ENCODE peak calls at places on chromosomes 13 and 19, in five cellular contexts. R, V, H, X and C are unnamed samples.

GRCh38 chr13:101457176-101457575 is 4.7 kb downstream of the ITGBL1 start:
- DNase-seq in R (no peak), V (no peak), H (no peak), X (no peak), C (no peak)

GRCh38 chr13:95181586-95181985 is 119.7 kb downstream of the ABCC4 start:
- DNase-seq in R (no peak), V (no peak), H (no peak), X (no peak), C (no peak)

GRCh38 chr19:19539738-19540703 is 2.0 kb downstream of the CILP2 start:
- DNase-seq in R (peak), V (no peak), H (no peak), X (peak), C (no peak)

GRCh38 chr13:44574466-44574855 is 1.7 kb downstream of the TSC22D1 start:
- DNase-seq in R (no peak), V (no peak), H (no peak), X (no peak), C (no peak)

GRCh38 chr13:26656919-26657318 is 99.4 kb downstream of the WASF3 start:
- DNase-seq in R (no peak), V (no peak), H (no peak), X (no peak), C (no peak)

GRCh38 chr13:105543742-105544141 is 991.7 kb downstream of the EFNB2 start:
- DNase-seq in R (no peak), V (no peak), H (no peak), X (no peak), C (no peak)

GRCh38 chr19:33396701-33397535 is 23.4 kb downstream of the CEBPG start:
- DNase-seq in R (no peak), V (no peak), H (no peak), X (no peak), C (no peak)

GRCh38 chr13:52036037-52036436 is 11.5 kb downstream of the UTP14C start:
- DNase-seq in R (no peak), V (no peak), H (no peak), X (no peak), C (no peak)

GRCh38 chr13:63614874-63615612 is 2199.4 kb upstream of the PCDH20 start:
- DNase-seq in R (no peak), V (no peak), H (no peak), X (no peak), C (no peak)

GRCh38 chr19:33758541-33759013 is 38.1 kb upstream of the KCTD15 start:
- DNase-seq in R (no peak), V (no peak), H (no peak), X (no peak), C (no peak)

GRCh38 chr13:112732679-112733078 is 42.8 kb downstream of the ATP11A start:
- DNase-seq in R (no peak), V (no peak), H (no peak), X (no peak), C (peak)

GRCh38 chr19:35468637-35469036 is 20.6 kb downstream of the FFAR2 start:
- DNase-seq in R (peak), V (peak), H (no peak), X (peak), C (no peak)

GRCh38 chr19:611506-611869 is 21.8 kb downstream of the HCN2 start:
- DNase-seq in R (no peak), V (no peak), H (no peak), X (peak), C (no peak)

GRCh38 chr19:2551864-2552185 is 75.9 kb downstream of the GADD45B start:
- DNase-seq in R (no peak), V (no peak), H (no peak), X (no peak), C (no peak)

GRCh38 chr19:33459220-33459619 is 62.4 kb downstream of the PEPD start:
- DNase-seq in R (no peak), V (no peak), H (no peak), X (no peak), C (no peak)